ENCODE peak calls at places on chromosome 11, in eight cellular contexts. Z is transverse colon; J is left ventricle myocardium inferior; Y is neural progenitor cell; L is right lobe of liver; X is CD8-positive, alpha-beta T cell; W is foreskin keratinocyte; A is heart right ventricle. U is an unnamed sample.

GRCh38 chr11:90189011-90189410 is 33.8 kb downstream of the CHORDC1 start:
- DNase-seq in Z (no peak), J (no peak), Y (no peak), L (no peak), X (no peak), W (no peak), A (no peak), U (no peak)

GRCh38 chr11:65887026-65887722 is 1.1 kb downstream of the FIBP start:
- DNase-seq in Z (peak; percentile 29), J (no peak), Y (no peak), L (no peak), X (no peak), W (no peak), A (no peak), U (no peak)

GRCh38 chr11:5791165-5791564 is at the start of gene OR52N1:
- DNase-seq in Z (no peak), J (no peak), Y (no peak), L (no peak), X (no peak), W (no peak), A (no peak), U (no peak)

GRCh38 chr11:65111537-65112225 is at the start of gene TM7SF2:
- DNase-seq in Z (peak; percentile 98), J (peak; percentile 97), Y (peak; percentile 99), L (peak; percentile 99), X (peak; percentile 91), W (peak; percentile 90), A (peak; percentile 96), U (peak; percentile 97)

GRCh38 chr11:16032974-16033373 is 323.4 kb downstream of the SOX6 start:
- DNase-seq in Z (no peak), J (no peak), Y (no peak), L (no peak), X (no peak), W (no peak), A (no peak), U (no peak)

GRCh38 chr11:100810146-100810545 is 123.1 kb downstream of the ARHGAP42 start:
- DNase-seq in Z (no peak), J (no peak), Y (no peak), L (no peak), X (no peak), W (peak; percentile 89), A (no peak), U (no peak)

GRCh38 chr11:84022221-84022620 is 736.1 kb upstream of the CCDC90B start:
- DNase-seq in Z (no peak), J (no peak), Y (peak; percentile 86), L (no peak), X (no peak), W (no peak), A (no peak), U (no peak)

GRCh38 chr11:75029836-75030631 is 41.3 kb downstream of the NEU3 start:
- DNase-seq in Z (no peak), J (no peak), Y (no peak), L (no peak), X (no peak), W (no peak), A (no peak), U (no peak)

GRCh38 chr11:44446341-44446712 is 119.1 kb upstream of the CD82 start:
- DNase-seq in Z (no peak), J (no peak), Y (no peak), L (no peak), X (no peak), W (no peak), A (no peak), U (no peak)

GRCh38 chr11:59614277-59615131 is 1.1 kb downstream of the OSBP start:
- DNase-seq in Z (no peak), J (no peak), Y (no peak), L (no peak), X (no peak), W (peak; percentile 6), A (no peak), U (peak; percentile 19)

GRCh38 chr11:13055200-13055599 is 46.1 kb downstream of the RASSF10 start:
- DNase-seq in Z (no peak), J (no peak), Y (no peak), L (no peak), X (no peak), W (no peak), A (no peak), U (no peak)

DNA sequence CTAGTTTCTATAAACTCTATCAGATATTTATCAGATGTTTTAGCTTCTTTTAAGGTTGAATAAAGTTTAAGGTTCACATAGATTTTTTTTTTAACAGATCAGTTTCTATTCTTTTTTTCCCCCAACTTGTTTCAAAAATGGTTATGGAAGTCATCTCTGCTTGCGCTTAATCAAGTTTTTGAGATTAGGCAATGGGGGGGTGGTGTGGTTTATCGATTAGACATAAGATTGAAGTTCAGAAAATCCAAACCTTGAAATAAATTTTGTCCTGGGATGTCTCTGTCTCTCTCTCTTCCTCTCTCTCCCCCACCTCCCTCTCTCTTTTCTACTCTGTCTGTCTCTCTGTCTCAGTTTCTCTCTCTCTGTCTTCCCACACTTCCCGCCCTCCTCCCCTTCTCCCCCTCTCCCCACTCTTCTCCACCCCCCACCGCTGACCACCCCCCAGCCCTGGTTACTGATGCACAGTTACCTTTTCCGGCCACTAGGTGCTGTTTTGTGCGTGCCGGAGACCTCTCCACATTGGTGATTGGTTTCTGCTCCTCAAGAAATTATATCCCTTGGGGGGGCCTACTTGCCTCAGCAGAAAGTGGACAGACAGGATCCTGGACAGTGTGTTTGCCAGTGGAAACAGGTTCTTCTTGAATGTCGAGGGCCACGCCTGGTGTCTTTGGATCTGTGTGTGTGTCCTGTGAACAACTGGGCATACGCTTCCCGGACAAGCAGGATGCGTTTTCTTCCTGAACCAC is 29.7 kb upstream of the ANO1 start:
- DNase-seq in Z (peak; percentile 11), J (no peak), Y (peak; percentile 69), L (no peak), X (no peak), W (peak; percentile 29), A (no peak), U (no peak)
- TF ChIP-seq CTCF in Z (no peak), J (peak; percentile 27), Y (peak; percentile 61), L (peak; percentile 16), X (no peak), W (peak; percentile 49), A (no peak), U (no peak)

GRCh38 chr11:57315491-57315890 is 9.3 kb downstream of the TNKS1BP1 start:
- DNase-seq in Z (peak; percentile 7), J (no peak), Y (no peak), L (no peak), X (no peak), W (no peak), A (no peak), U (peak; percentile 59)

GRCh38 chr11:57316017-57316416 is 8.7 kb downstream of the TNKS1BP1 start:
- DNase-seq in Z (no peak), J (no peak), Y (no peak), L (no peak), X (no peak), W (no peak), A (no peak), U (no peak)

GRCh38 chr11:57313788-57314135 is 11.0 kb downstream of the TNKS1BP1 start:
- DNase-seq in Z (no peak), J (no peak), Y (no peak), L (no peak), X (no peak), W (no peak), A (no peak), U (no peak)

GRCh38 chr11:57313071-57313787 is 11.5 kb downstream of the TNKS1BP1 start:
- DNase-seq in Z (no peak), J (no peak), Y (no peak), L (no peak), X (no peak), W (no peak), A (peak; percentile 42), U (no peak)

GRCh38 chr11:57314221-57314973 is 10.4 kb downstream of the TNKS1BP1 start:
- DNase-seq in Z (no peak), J (no peak), Y (no peak), L (no peak), X (no peak), W (no peak), A (no peak), U (no peak)
- H3K4me1 ChIP-seq in Z (peaks cover 48% of the 10 kb centered on the region), J (peaks cover 100% of the 10 kb centered on the region), Y (peaks cover 5% of the 10 kb centered on the region), L (peaks cover 7% of the 10 kb centered on the region), X (peaks cover 27% of the 10 kb centered on the region), W (peaks cover 7% of the 10 kb centered on the region), A (peaks cover 81% of the 10 kb centered on the region), U (peaks cover 70% of the 10 kb centered on the region)

DNA sequence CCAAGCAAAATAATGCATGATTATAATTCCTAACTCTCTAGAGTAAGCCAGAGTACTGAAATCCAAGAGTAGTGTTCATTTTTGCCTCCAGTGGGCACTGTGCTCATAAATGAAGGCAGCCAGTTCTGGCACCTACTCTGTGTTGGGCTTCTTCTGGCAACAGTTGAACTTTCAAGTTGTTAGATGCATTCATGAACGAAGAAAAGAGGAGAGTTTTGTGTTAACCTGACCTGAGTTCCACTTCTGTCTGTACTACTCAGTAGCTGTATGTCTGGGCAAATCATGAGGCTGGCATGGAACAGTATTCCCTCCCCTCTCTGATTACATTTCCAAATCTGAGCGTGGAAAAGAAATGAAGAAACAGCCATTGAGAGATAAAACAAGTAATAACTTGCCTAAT is 20.3 kb upstream of the TENM4 start:
- DNase-seq in Z (no peak), J (no peak), Y (peak; percentile 64), L (no peak), X (no peak), W (peak; percentile 72), A (no peak), U (peak; percentile 64)
- TF ChIP-seq CTCF in Z (peak; percentile 22), J (peak; percentile 66), Y (peak; percentile 79), L (peak; percentile 44), X (no peak), W (peak; percentile 85), A (no peak), U (peak; percentile 57)

GRCh38 chr11:19234428-19234827 is 6.3 kb downstream of the E2F8 start:
- DNase-seq in Z (no peak), J (no peak), Y (no peak), L (no peak), X (no peak), W (no peak), A (no peak), U (no peak)

GRCh38 chr11:19228956-19229355 is 11.8 kb downstream of the E2F8 start:
- DNase-seq in Z (no peak), J (no peak), Y (no peak), L (no peak), X (no peak), W (no peak), A (no peak), U (no peak)

GRCh38 chr11:19229671-19230070 is 11.1 kb downstream of the E2F8 start:
- DNase-seq in Z (no peak), J (no peak), Y (no peak), L (no peak), X (no peak), W (no peak), A (no peak), U (no peak)

GRCh38 chr11:19237381-19237780 is 3.4 kb downstream of the E2F8 start:
- DNase-seq in Z (no peak), J (no peak), Y (no peak), L (no peak), X (no peak), W (no peak), A (no peak), U (no peak)

DNA sequence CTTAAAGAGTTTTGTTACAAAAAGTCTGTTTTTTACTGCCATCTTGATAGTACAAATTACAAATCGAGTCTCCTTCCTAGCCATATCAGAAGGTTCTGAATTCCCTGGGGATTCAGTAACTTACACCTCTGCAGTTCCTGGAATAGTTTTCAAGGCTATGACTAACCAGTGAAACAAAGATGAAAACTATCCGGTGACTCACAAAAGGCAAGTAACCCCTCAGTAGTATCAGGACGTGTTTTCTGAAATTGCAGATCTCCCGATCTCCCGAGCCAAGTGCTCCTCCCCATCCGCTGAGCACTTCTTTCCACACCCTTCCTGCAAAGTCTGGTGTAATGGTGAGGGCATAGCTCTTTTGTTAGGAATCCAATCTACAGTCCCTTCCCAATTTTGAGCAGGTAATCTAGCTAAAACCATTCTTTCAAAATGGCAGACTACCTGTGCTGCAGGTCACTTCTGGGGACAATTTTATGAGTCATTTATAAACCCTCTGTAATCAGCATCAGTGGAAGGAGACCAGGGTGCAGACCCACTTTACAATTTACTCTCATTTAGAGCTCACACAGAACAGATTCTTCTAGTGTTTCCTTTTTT is 7.7 kb downstream of the E2F8 start:
- DNase-seq in Z (no peak), J (no peak), Y (no peak), L (no peak), X (no peak), W (peak; percentile 93), A (no peak), U (no peak)
- H3K4me1 ChIP-seq in Z (no peaks in the 10 kb centered on the region), J (peaks cover 29% of the 10 kb centered on the region), Y (no peaks in the 10 kb centered on the region), L (no peaks in the 10 kb centered on the region), X (no peaks in the 10 kb centered on the region), W (peaks cover 12% of the 10 kb centered on the region), A (no peaks in the 10 kb centered on the region), U (no peaks in the 10 kb centered on the region)